ENCODE peak calls at places on chromosomes 1 and 21, in four cellular contexts. Z is AG10803, I is kidney, B is AG04449. X is an unnamed sample.

GRCh38 chr1:110588991-110589390 is 17.2 kb downstream of the KCNA2 start:
- DNase-seq in I (no peak), B (no peak), Z (no peak), X (no peak)

GRCh38 chr1:41954533-41954944 is 35.8 kb upstream of the HIVEP3 start:
- DNase-seq in Z (peak), B (no peak), I (peak), X (peak)

GRCh38 chr1:25692560-25692959 is 76.0 kb downstream of the MAN1C1 start:
- DNase-seq in Z (no peak), B (no peak), I (no peak), X (no peak)

GRCh38 chr1:180773210-180773865 is 139.4 kb upstream of the KIAA1614 start:
- DNase-seq in B (no peak), I (no peak), Z (peak), X (peak)

GRCh38 chr21:41428311-41428710 is 2.3 kb downstream of the MX1 start:
- DNase-seq in I (no peak), B (no peak), Z (no peak), X (no peak)

GRCh38 chr1:198423701-198424100 is 116.8 kb downstream of the ATP6V1G3 start:
- DNase-seq in Z (no peak), B (no peak), I (no peak), X (no peak)

GRCh38 chr1:70462611-70463010 is 51.5 kb downstream of the CTH start:
- DNase-seq in Z (no peak), I (no peak), B (no peak), X (no peak)

GRCh38 chr1:184483101-184483813 is 96.4 kb downstream of the C1orf21 start:
- DNase-seq in I (no peak), Z (peak), B (no peak), X (peak)

GRCh38 chr1:154608522-154609294 is 722 bp upstream of the ADAR start:
- DNase-seq in Z (peak), B (no peak), I (peak), X (peak)

GRCh38 chr21:26148071-26148470 is 22.5 kb downstream of the APP start:
- DNase-seq in I (peak), Z (peak), B (no peak), X (peak)

GRCh38 chr1:50959303-50959912 is 659 bp downstream of the FAF1 start:
- DNase-seq in B (no peak), I (no peak), Z (peak), X (peak)

GRCh38 chr21:29293495-29293894 is 5.2 kb upstream of the BACH1 start:
- DNase-seq in I (no peak), B (no peak), Z (no peak), X (no peak)

GRCh38 chr1:38989979-38990378 is 1.1 kb upstream of the AKIRIN1 start:
- DNase-seq in B (no peak), I (no peak), Z (no peak), X (no peak)
- H3K4me3 ChIP-seq in B (no peak), I (no peak), Z (no peak), X (no peak)

GRCh38 chr1:161159087-161159914 is at the start of gene USP21:
- DNase-seq in B (no peak), I (peak), Z (peak), X (peak)
- TF ChIP-seq CTCF in B (peak), I (no peak), Z (peak), X (peak)

DNA sequence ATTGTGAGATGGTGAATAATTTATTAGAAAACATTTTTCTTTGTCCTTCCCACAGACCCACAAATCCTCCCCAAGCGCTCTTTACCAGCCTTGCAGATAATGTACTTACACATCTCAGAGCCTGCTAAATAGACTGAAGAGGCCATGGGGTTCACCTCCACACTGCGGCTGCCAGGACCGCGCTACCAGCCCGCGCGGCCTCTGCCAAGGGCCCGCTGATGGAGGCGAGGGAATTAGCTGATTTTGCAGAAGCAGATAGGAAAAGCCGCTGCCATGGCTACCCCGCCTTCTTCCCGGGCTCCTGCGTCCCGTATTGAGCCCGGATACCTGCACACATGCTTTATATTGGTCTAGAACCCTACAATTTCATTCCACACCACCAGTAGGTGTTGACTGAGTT is 248.0 kb upstream of the FOXD3 start:
- DNase-seq in I (no peak), B (no peak), Z (no peak), X (no peak)
- H3K4me3 ChIP-seq in I (peak), B (no peak), Z (no peak), X (no peak)

GRCh38 chr1:16392740-16393139 is 25.7 kb downstream of the SZRD1 start:
- DNase-seq in B (no peak), Z (no peak), I (no peak), X (no peak)

GRCh38 chr1:16394977-16395376 is 27.9 kb downstream of the SZRD1 start:
- DNase-seq in I (no peak), B (no peak), Z (no peak), X (no peak)

GRCh38 chr1:16394178-16394521 is 27.1 kb downstream of the SZRD1 start:
- DNase-seq in B (no peak), I (no peak), Z (no peak), X (no peak)

GRCh38 chr1:16391408-16391807 is 24.4 kb downstream of the SZRD1 start:
- DNase-seq in I (no peak), B (no peak), Z (peak), X (no peak)

DNA sequence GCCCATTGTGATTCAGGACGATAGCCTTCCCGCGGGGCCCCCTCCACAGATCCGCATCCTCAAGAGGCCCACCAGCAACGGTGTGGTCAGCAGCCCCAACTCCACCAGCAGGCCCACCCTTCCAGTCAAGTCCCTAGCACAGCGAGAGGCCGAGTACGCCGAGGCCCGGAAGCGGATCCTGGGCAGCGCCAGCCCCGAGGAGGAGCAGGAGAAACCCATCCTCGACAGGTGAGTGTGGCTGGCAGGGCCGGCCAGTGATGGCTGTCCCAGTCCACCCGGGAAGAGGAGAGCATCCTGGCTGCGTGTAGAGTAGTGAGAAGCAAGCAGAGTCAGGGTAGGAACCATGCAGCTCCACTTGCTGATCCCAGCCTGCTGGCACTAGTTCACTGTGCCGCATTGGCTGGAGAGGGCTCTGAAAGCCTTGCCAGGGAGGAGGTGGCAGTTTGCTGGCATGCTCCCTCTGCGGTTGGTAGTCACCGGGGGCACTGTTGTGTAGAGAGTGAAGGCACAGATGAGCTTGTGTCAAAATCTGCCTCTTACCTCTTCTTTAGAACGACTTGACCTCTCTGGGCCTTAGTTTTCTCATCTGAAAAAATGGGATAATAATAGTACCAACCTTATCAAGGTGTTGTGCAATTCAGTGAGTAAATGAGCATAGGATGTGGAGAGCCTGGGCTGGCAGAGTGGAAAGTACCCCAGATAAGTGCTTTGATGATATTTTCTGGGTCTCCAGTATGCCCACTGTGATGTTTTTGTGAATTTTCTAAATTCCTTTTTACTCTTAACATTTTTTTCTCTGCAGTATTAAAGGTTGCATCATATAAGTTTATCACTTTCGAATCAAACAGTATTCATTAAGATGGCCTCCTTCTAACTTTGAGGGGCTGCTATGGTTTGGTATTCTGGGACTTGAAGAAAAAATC is 26.5 kb downstream of the SZRD1 start:
- DNase-seq in I (no peak), B (no peak), Z (no peak), X (no peak)
- TF ChIP-seq CTCF in I (no peak), B (no peak), Z (no peak), X (no peak)

GRCh38 chr1:179021873-179022272 is 3.8 kb upstream of the FAM20B start:
- DNase-seq in Z (peak), B (no peak), I (no peak), X (peak)

GRCh38 chr1:179015396-179015795 is 10.3 kb upstream of the FAM20B start:
- DNase-seq in I (no peak), Z (no peak), B (no peak), X (no peak)

GRCh38 chr1:179014123-179014522 is 11.6 kb upstream of the FAM20B start:
- DNase-seq in B (no peak), Z (no peak), I (no peak), X (no peak)

GRCh38 chr1:179016694-179017382 is 8.9 kb upstream of the FAM20B start:
- DNase-seq in Z (peak), I (peak), B (peak), X (peak)

DNA sequence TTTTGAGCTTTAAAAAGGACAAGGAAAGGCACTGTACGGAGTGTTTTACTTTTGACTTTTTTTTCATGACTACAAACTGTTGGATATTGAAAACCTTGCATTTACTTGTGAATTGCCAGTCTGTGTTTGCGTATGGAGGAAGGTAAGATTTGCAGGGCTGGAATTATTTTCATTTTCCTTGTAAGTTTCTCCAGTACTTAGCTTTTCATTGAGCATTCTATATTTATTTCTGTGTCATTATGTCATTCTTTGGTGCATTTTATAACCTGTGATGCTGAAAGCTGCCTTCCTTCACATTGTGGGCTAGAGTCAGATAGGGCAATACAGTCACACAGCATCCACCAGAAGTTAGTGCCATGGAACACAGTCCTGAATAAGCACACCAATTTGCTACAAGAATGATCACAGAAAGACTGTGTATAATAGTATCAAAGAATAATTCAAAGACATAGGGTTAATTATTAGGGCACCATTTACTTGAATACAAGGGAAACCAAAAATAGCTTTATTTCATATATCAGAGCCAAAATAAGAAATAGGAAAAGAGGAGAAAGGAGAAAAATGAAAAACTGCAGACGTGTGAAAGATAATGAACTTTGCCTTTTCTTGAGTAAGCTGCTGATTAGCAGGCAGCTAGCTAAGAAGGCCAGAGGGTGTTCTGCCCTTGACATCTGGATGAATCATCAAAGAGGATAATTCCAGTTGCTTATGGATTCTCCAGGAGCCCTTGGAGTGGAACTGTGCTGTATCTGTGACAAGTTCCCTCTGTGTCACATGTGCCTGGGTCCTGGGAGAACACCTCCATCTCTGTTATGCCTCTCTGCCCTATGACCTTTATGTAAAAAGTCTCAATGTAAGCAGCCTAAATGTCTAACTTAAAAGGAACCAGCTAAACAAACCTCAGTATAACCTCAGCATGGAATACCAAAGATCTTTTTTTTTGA is 8.0 kb upstream of the FAM20B start:
- DNase-seq in Z (peak), I (no peak), B (no peak), X (no peak)
- H3K4me3 ChIP-seq in Z (no peak), I (no peak), B (no peak), X (no peak)

GRCh38 chr1:151853411-151853930 is at the start of gene THEM5:
- DNase-seq in B (no peak), I (no peak), Z (no peak), X (no peak)
- TF ChIP-seq CTCF in B (no peak), I (no peak), Z (no peak), X (no peak)

DNA sequence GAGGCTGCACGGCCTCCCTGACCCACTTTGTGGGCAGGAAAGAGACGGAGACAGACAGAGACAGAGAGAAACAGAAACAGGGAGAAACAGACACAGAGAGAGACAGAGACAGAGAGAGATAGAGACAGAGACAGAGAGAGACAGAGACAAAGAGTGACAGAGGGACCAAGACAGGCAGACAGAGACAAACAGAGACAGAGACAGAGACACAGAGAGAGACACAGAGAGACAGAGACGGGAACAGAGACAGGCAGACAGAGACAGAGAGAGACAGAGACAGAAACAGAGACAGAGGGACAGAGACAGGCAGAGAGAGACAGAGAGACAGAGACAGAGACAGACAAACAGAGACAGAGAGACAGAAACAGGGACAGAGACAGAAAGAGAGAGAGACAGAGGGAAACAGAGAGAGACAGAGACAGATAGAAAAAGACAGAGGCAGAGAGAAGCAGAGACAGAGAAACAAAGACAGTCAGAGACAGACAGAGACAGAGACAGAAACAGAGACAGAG is 3.1 kb downstream of the COL6A1 start:
- DNase-seq in I (no peak), Z (no peak), B (no peak), X (no peak)
- H3K4me3 ChIP-seq in I (no peak), Z (peak), B (peak), X (peak)

GRCh38 chr1:94801919-94802546 is 18.1 kb upstream of the SLC44A3 start:
- DNase-seq in Z (peak), I (peak), B (peak), X (peak)
- TF ChIP-seq CTCF in Z (peak), I (peak), B (peak), X (peak)

GRCh38 chr1:223609066-223609465 is 56.4 kb downstream of the CAPN8 start:
- DNase-seq in I (no peak), Z (no peak), B (no peak), X (no peak)

GRCh38 chr1:223609961-223610360 is 55.5 kb downstream of the CAPN8 start:
- DNase-seq in Z (no peak), B (no peak), I (no peak), X (no peak)

GRCh38 chr1:223617671-223618070 is 47.8 kb downstream of the CAPN8 start:
- DNase-seq in I (no peak), B (no peak), Z (no peak), X (no peak)

GRCh38 chr1:223611939-223612338 is 53.6 kb downstream of the CAPN8 start:
- DNase-seq in I (no peak), Z (no peak), B (no peak), X (no peak)
- H3K4me3 ChIP-seq in I (no peak), Z (no peak), B (no peak), X (no peak)

DNA sequence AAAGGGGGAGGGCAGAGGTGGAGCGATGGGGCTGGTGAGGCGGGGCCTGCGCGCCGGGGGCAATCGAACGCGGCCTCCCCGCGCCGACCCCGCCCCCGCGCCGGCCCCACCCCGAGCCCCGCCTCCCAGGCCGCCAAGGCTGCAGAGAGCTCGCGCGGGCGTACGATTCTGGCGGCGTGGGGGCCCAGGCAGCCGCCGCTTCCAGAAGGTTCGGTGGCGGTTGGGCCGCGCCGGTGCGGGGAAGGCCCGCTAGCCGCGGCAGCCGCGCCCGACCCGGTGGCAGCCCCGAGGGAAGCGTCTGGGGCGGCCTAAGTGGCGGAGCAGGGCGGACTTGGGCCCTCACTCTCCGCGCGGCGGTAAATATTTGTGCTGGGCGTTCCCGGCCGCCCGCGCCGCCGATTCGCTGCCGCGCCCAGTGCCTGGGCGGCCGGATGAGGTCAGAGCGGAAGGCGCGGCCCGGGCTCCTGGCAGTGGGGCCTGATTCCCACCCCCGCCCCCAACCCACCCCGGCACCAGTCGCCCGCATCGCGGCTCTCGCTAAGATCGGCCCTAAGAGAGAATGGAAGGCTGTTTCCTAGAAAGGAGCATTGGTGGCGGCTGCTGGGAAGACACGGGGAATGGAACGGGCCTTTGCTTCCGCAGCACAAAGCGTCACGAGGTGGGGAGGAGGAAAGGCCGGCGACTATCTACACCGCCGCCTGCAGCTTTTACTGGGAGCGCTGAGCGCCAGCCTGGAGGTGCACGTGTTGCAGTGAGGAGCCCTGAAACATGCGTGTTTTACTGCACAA is at the start of gene ACOT7:
- DNase-seq in B (no peak), I (peak), Z (peak), X (peak)
- TF ChIP-seq CTCF in B (peak), I (no peak), Z (peak), X (peak)

X was measured in cardiac fibroblast.